ENCODE peak calls at places on chromosomes 6 and 20, in eight cellular contexts. One of them, this sample, is unnamed.

GRCh38 chr6:53906842-53907241 is 112.0 kb downstream of the LRRC1 start:
- DNase-seq in ovary: peak; percentile 53
- DNase-seq in lung: no peak
- DNase-seq in iPS DF 6.9: no peak
- DNase-seq in BJ: no peak
- DNase-seq in sigmoid colon: no peak
- DNase-seq in NT2/D1: no peak
- DNase-seq in AG09309: no peak
- DNase-seq in this sample: no peak

GRCh38 chr6:10598084-10598960 is 77.2 kb downstream of the GCNT2 start:
- DNase-seq in sigmoid colon: no peak
- DNase-seq in ovary: no peak
- DNase-seq in AG09309: no peak
- DNase-seq in BJ: no peak
- DNase-seq in lung: no peak
- DNase-seq in iPS DF 6.9: no peak
- DNase-seq in NT2/D1: no peak
- DNase-seq in this sample: no peak

GRCh38 chr6:160156842-160157241 is 35.2 kb downstream of the SLC22A1 start:
- DNase-seq in BJ: no peak
- DNase-seq in NT2/D1: no peak
- DNase-seq in iPS DF 6.9: no peak
- DNase-seq in ovary: no peak
- DNase-seq in AG09309: no peak
- DNase-seq in lung: no peak
- DNase-seq in sigmoid colon: no peak
- DNase-seq in this sample: no peak

GRCh38 chr6:2625581-2625980 is 125.1 kb downstream of the MYLK4 start:
- DNase-seq in AG09309: no peak
- DNase-seq in sigmoid colon: no peak
- DNase-seq in iPS DF 6.9: no peak
- DNase-seq in BJ: no peak
- DNase-seq in NT2/D1: no peak
- DNase-seq in ovary: no peak
- DNase-seq in lung: no peak
- DNase-seq in this sample: no peak

GRCh38 chr6:16319813-16320532 is 81.6 kb downstream of the GMPR start:
- DNase-seq in sigmoid colon: peak; percentile 80
- DNase-seq in BJ: peak; percentile 87
- DNase-seq in NT2/D1: no peak
- DNase-seq in AG09309: no peak
- DNase-seq in lung: peak; percentile 43
- DNase-seq in ovary: peak; percentile 60
- DNase-seq in iPS DF 6.9: no peak
- DNase-seq in this sample: peak; percentile 89

GRCh38 chr20:62859721-62860120 is 1.9 kb downstream of the TCFL5 start:
- DNase-seq in NT2/D1: no peak
- DNase-seq in AG09309: no peak
- DNase-seq in sigmoid colon: no peak
- DNase-seq in lung: no peak
- DNase-seq in BJ: no peak
- DNase-seq in iPS DF 6.9: no peak
- DNase-seq in ovary: no peak
- DNase-seq in this sample: no peak

GRCh38 chr20:6768228-6769185 is 1.0 kb downstream of the BMP2 start:
- DNase-seq in AG09309: no peak
- DNase-seq in NT2/D1: no peak
- DNase-seq in sigmoid colon: peak; percentile 70
- DNase-seq in ovary: no peak
- DNase-seq in iPS DF 6.9: no peak
- DNase-seq in BJ: no peak
- DNase-seq in lung: peak; percentile 32
- DNase-seq in this sample: no peak

GRCh38 chr6:106648651-106649308 is 19.4 kb downstream of the QRSL1 start:
- DNase-seq in sigmoid colon: no peak
- DNase-seq in iPS DF 6.9: no peak
- DNase-seq in ovary: no peak
- DNase-seq in NT2/D1: no peak
- DNase-seq in AG09309: no peak
- DNase-seq in lung: no peak
- DNase-seq in BJ: no peak
- DNase-seq in this sample: no peak

GRCh38 chr6:140636237-140636636 is 1261.8 kb upstream of the CITED2 start:
- DNase-seq in NT2/D1: no peak
- DNase-seq in AG09309: no peak
- DNase-seq in ovary: no peak
- DNase-seq in lung: no peak
- DNase-seq in BJ: no peak
- DNase-seq in iPS DF 6.9: no peak
- DNase-seq in sigmoid colon: no peak
- DNase-seq in this sample: no peak

GRCh38 chr6:296151-297122 is 4.2 kb downstream of the DUSP22 start:
- DNase-seq in sigmoid colon: peak; percentile 72
- DNase-seq in iPS DF 6.9: no peak
- DNase-seq in BJ: no peak
- DNase-seq in NT2/D1: no peak
- DNase-seq in lung: no peak
- DNase-seq in ovary: no peak
- DNase-seq in AG09309: no peak
- DNase-seq in this sample: no peak

GRCh38 chr6:7554533-7555275 is 13.2 kb downstream of the DSP start:
- DNase-seq in sigmoid colon: no peak
- DNase-seq in AG09309: no peak
- DNase-seq in iPS DF 6.9: no peak
- DNase-seq in lung: no peak
- DNase-seq in ovary: no peak
- DNase-seq in BJ: no peak
- DNase-seq in NT2/D1: no peak
- DNase-seq in this sample: no peak

GRCh38 chr6:130778946-130779657 is 48.1 kb upstream of the SMLR1 start:
- DNase-seq in ovary: no peak
- DNase-seq in AG09309: peak; percentile 43
- DNase-seq in sigmoid colon: no peak
- DNase-seq in NT2/D1: no peak
- DNase-seq in iPS DF 6.9: no peak
- DNase-seq in BJ: peak; percentile 67
- DNase-seq in lung: no peak
- DNase-seq in this sample: peak; percentile 60

GRCh38 chr6:110949679-110950285 is 8.7 kb upstream of the GTF3C6 start:
- DNase-seq in NT2/D1: no peak
- DNase-seq in sigmoid colon: no peak
- DNase-seq in AG09309: no peak
- DNase-seq in iPS DF 6.9: no peak
- DNase-seq in ovary: no peak
- DNase-seq in lung: no peak
- DNase-seq in BJ: no peak
- DNase-seq in this sample: no peak

GRCh38 chr6:116475151-116475550 is 14.0 kb downstream of the CALHM6 start:
- DNase-seq in NT2/D1: no peak
- DNase-seq in lung: no peak
- DNase-seq in ovary: no peak
- DNase-seq in BJ: no peak
- DNase-seq in AG09309: no peak
- DNase-seq in sigmoid colon: no peak
- DNase-seq in iPS DF 6.9: no peak
- DNase-seq in this sample: no peak

GRCh38 chr20:59525500-59526241 is 78.7 kb upstream of the PHACTR3 start:
- DNase-seq in iPS DF 6.9: peak; percentile 31
- DNase-seq in ovary: peak; percentile 64
- DNase-seq in lung: peak; percentile 55
- DNase-seq in NT2/D1: peak; percentile 62
- DNase-seq in AG09309: no peak
- DNase-seq in sigmoid colon: no peak
- DNase-seq in BJ: no peak
- DNase-seq in this sample: no peak

GRCh38 chr6:90249458-90249857 is 47.2 kb downstream of the BACH2 start:
- DNase-seq in lung: no peak
- DNase-seq in BJ: no peak
- DNase-seq in NT2/D1: no peak
- DNase-seq in ovary: no peak
- DNase-seq in AG09309: no peak
- DNase-seq in iPS DF 6.9: no peak
- DNase-seq in sigmoid colon: no peak
- DNase-seq in this sample: no peak

GRCh38 chr20:2023151-2023550 is 29.3 kb upstream of the PDYN start:
- DNase-seq in lung: no peak
- DNase-seq in BJ: no peak
- DNase-seq in AG09309: no peak
- DNase-seq in sigmoid colon: no peak
- DNase-seq in ovary: no peak
- DNase-seq in NT2/D1: peak; percentile 13
- DNase-seq in iPS DF 6.9: no peak
- DNase-seq in this sample: no peak
- H3K4me3 ChIP-seq in lung: no peak overlapping the region
- H3K4me3 ChIP-seq in BJ: no peak overlapping the region
- H3K4me3 ChIP-seq in AG09309: no peak overlapping the region
- H3K4me3 ChIP-seq in sigmoid colon: no peak overlapping the region
- H3K4me3 ChIP-seq in ovary: no peak overlapping the region
- H3K4me3 ChIP-seq in NT2/D1: no peak overlapping the region
- H3K4me3 ChIP-seq in iPS DF 6.9: no peak overlapping the region
- H3K4me3 ChIP-seq in this sample: no peak overlapping the region

GRCh38 chr20:25539742-25540201 is 45.6 kb downstream of the NINL start:
- DNase-seq in ovary: no peak
- DNase-seq in sigmoid colon: no peak
- DNase-seq in iPS DF 6.9: no peak
- DNase-seq in BJ: no peak
- DNase-seq in AG09309: no peak
- DNase-seq in NT2/D1: no peak
- DNase-seq in lung: no peak
- DNase-seq in this sample: no peak
- H3K4me3 ChIP-seq in ovary: peak overlapping the region; percentile 24
- H3K4me3 ChIP-seq in sigmoid colon: peak overlapping the region; percentile 34
- H3K4me3 ChIP-seq in iPS DF 6.9: no peak overlapping the region
- H3K4me3 ChIP-seq in BJ: peak overlapping the region; percentile 2
- H3K4me3 ChIP-seq in AG09309: no peak overlapping the region
- H3K4me3 ChIP-seq in NT2/D1: no peak overlapping the region
- H3K4me3 ChIP-seq in lung: no peak overlapping the region
- H3K4me3 ChIP-seq in this sample: peak overlapping the region; percentile 4

GRCh38 chr20:18225652-18226051 is 62.7 kb upstream of the ZNF133 start:
- DNase-seq in lung: no peak
- DNase-seq in sigmoid colon: no peak
- DNase-seq in ovary: no peak
- DNase-seq in BJ: no peak
- DNase-seq in NT2/D1: no peak
- DNase-seq in AG09309: no peak
- DNase-seq in iPS DF 6.9: no peak
- DNase-seq in this sample: no peak

GRCh38 chr20:18223399-18223798 is 64.9 kb upstream of the ZNF133 start:
- DNase-seq in NT2/D1: no peak
- DNase-seq in BJ: no peak
- DNase-seq in sigmoid colon: no peak
- DNase-seq in ovary: no peak
- DNase-seq in lung: no peak
- DNase-seq in AG09309: no peak
- DNase-seq in iPS DF 6.9: no peak
- DNase-seq in this sample: no peak

DNA sequence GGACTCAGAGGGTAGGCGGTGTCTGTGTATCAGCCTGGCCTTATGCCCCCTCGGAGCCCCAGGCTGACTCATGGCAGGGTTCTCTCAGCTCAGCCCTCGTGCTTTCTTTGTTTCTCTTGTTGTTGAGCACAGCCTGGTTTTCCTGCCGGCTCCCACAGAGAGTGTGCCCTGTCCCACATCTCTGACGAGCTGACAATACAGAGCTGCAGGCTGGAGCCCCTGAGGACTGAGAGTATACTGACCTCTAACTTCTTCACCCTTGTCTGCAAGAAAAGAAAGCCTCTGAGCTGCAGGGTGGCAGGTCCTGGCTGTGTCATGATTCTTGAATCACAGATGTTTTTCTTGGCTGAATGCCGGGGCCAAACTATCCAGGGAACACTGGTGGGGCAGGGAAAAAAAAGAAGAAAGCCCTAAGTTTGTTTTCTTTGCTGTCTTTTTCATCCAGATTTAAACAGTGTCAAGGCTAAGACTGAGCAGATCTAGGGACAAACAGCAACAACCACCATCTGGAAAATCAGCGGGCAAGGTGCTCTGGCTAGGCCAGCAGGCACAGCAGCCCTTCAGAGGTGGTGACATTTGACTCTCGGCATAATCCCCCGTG is 63.3 kb upstream of the ZNF133 start:
- DNase-seq in BJ: peak; percentile 2
- DNase-seq in sigmoid colon: no peak
- DNase-seq in NT2/D1: peak; percentile 30
- DNase-seq in iPS DF 6.9: no peak
- DNase-seq in lung: peak; percentile 35
- DNase-seq in AG09309: peak; percentile 1
- DNase-seq in ovary: peak; percentile 46
- DNase-seq in this sample: peak; percentile 30
- H3K4me3 ChIP-seq in BJ: no peak overlapping the region
- H3K4me3 ChIP-seq in sigmoid colon: no peak overlapping the region
- H3K4me3 ChIP-seq in NT2/D1: no peak overlapping the region
- H3K4me3 ChIP-seq in iPS DF 6.9: no peak overlapping the region
- H3K4me3 ChIP-seq in lung: no peak overlapping the region
- H3K4me3 ChIP-seq in AG09309: peak overlapping the region; percentile 8
- H3K4me3 ChIP-seq in ovary: no peak overlapping the region
- H3K4me3 ChIP-seq in this sample: no peak overlapping the region

GRCh38 chr6:159038914-159039884 is 5.6 kb downstream of the TAGAP start:
- DNase-seq in sigmoid colon: no peak
- DNase-seq in iPS DF 6.9: no peak
- DNase-seq in ovary: no peak
- DNase-seq in AG09309: peak; percentile 41
- DNase-seq in lung: no peak
- DNase-seq in NT2/D1: no peak
- DNase-seq in BJ: peak; percentile 51
- DNase-seq in this sample: peak; percentile 26

GRCh38 chr6:159035891-159036290 is 8.9 kb downstream of the TAGAP start:
- DNase-seq in AG09309: no peak
- DNase-seq in BJ: no peak
- DNase-seq in lung: no peak
- DNase-seq in NT2/D1: no peak
- DNase-seq in iPS DF 6.9: no peak
- DNase-seq in sigmoid colon: no peak
- DNase-seq in ovary: no peak
- DNase-seq in this sample: no peak

GRCh38 chr6:159037746-159038290 is 7.0 kb downstream of the TAGAP start:
- DNase-seq in iPS DF 6.9: no peak
- DNase-seq in BJ: no peak
- DNase-seq in ovary: no peak
- DNase-seq in sigmoid colon: no peak
- DNase-seq in AG09309: no peak
- DNase-seq in NT2/D1: no peak
- DNase-seq in lung: no peak
- DNase-seq in this sample: no peak

GRCh38 chr6:159039885-159040258 is 4.9 kb downstream of the TAGAP start:
- DNase-seq in lung: no peak
- DNase-seq in AG09309: no peak
- DNase-seq in sigmoid colon: no peak
- DNase-seq in NT2/D1: no peak
- DNase-seq in iPS DF 6.9: no peak
- DNase-seq in BJ: no peak
- DNase-seq in ovary: no peak
- DNase-seq in this sample: no peak

DNA sequence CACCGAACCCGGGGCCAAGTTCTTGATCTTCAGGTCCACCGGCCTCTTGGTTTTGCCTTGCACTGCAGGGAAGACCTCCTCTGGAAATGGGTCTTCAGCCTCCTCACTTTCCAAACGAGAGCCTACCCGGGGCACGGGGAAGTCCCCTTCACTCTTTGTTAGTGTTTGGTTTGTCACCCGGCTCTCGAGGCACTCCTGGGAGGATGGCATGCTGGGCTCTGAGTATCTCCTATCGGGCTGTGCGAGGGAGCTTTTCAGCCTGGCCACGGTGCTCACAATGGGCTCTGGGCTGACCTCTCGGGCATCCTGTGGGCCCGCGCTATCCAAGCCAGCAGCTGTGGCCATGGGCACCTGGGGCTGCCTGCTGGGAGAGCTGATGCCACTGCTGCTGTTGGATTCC is 8.1 kb downstream of the TAGAP start:
- DNase-seq in BJ: no peak
- DNase-seq in sigmoid colon: no peak
- DNase-seq in NT2/D1: no peak
- DNase-seq in iPS DF 6.9: no peak
- DNase-seq in AG09309: no peak
- DNase-seq in lung: no peak
- DNase-seq in ovary: no peak
- DNase-seq in this sample: no peak
- H3K4me3 ChIP-seq in BJ: no peak overlapping the region
- H3K4me3 ChIP-seq in sigmoid colon: no peak overlapping the region
- H3K4me3 ChIP-seq in NT2/D1: no peak overlapping the region
- H3K4me3 ChIP-seq in iPS DF 6.9: no peak overlapping the region
- H3K4me3 ChIP-seq in AG09309: no peak overlapping the region
- H3K4me3 ChIP-seq in lung: no peak overlapping the region
- H3K4me3 ChIP-seq in ovary: no peak overlapping the region
- H3K4me3 ChIP-seq in this sample: no peak overlapping the region

This sample was measured in skeletal muscle cell.